ENCODE peak calls at places on chromosomes 12 and 14, in seven cellular contexts. U, N, I, P, R, K and H are unnamed samples. For H3K27me3, the result is how much of the 10 kb centered on the place peaks cover.

GRCh38 chr12:101616027-101616494 is 21.3 kb downstream of the MYBPC1 start:
- DNase-seq in U (no peak), N (no peak), I (no peak), P (no peak), R (no peak), K (no peak), H (no peak)

GRCh38 chr12:14564336-14564959 is 3.2 kb downstream of the PLBD1 start:
- DNase-seq in U (no peak), N (no peak), I (no peak), P (no peak), R (no peak), K (no peak), H (no peak)

GRCh38 chr14:96583605-96584041 is 81.4 kb downstream of the PAPOLA start:
- DNase-seq in U (no peak), N (no peak), I (peak), P (no peak), R (no peak), K (no peak), H (peak)

GRCh38 chr14:67232066-67232465 is 9.2 kb upstream of the PALS1 start:
- DNase-seq in U (no peak), N (no peak), I (no peak), P (no peak), R (no peak), K (no peak), H (no peak)

GRCh38 chr12:57175428-57176138 is 28.2 kb upstream of the LRP1-AS start:
- DNase-seq in U (peak), N (peak), I (peak), P (peak), R (peak), K (peak), H (peak)

GRCh38 chr14:95496690-95497241 is 19.7 kb downstream of the SYNE3 start:
- DNase-seq in U (peak), N (no peak), I (no peak), P (no peak), R (no peak), K (no peak), H (no peak)

GRCh38 chr14:71121711-71122110 is 214.5 kb downstream of the PCNX1 start:
- DNase-seq in U (no peak), N (no peak), I (no peak), P (no peak), R (no peak), K (no peak), H (no peak)

GRCh38 chr12:7241404-7242005 is 52.0 kb downstream of the PEX5 start:
- DNase-seq in U (peak), N (no peak), I (no peak), P (no peak), R (no peak), K (no peak), H (no peak)

GRCh38 chr12:121697093-121697698 is 15.4 kb upstream of the TMEM120B start:
- DNase-seq in U (peak), N (no peak), I (no peak), P (no peak), R (no peak), K (no peak), H (no peak)

GRCh38 chr12:46556820-46557524 is 184.4 kb upstream of the SLC38A2 start:
- DNase-seq in U (peak), N (no peak), I (no peak), P (no peak), R (no peak), K (no peak), H (no peak)

GRCh38 chr12:94244165-94245133 is 96.1 kb downstream of the PLXNC1 start:
- DNase-seq in U (no peak), N (no peak), I (peak), P (peak), R (no peak), K (no peak), H (no peak)

GRCh38 chr12:108390495-108391203 is 51.5 kb upstream of the CMKLR1 start:
- DNase-seq in U (no peak), N (no peak), I (no peak), P (no peak), R (no peak), K (no peak), H (no peak)

GRCh38 chr12:100794441-100795192 is at the start of gene ANO4:
- DNase-seq in U (peak), N (no peak), I (no peak), P (no peak), R (no peak), K (no peak), H (no peak)

GRCh38 chr14:69543341-69544249 is 31.1 kb downstream of the CCDC177 start:
- DNase-seq in U (peak), N (peak), I (peak), P (peak), R (peak), K (no peak), H (peak)

GRCh38 chr12:51818567-51819300 is 29.8 kb downstream of the FIGNL2 start:
- DNase-seq in U (peak), N (no peak), I (no peak), P (no peak), R (peak), K (no peak), H (no peak)

GRCh38 chr12:104740668-104741067 is 217.4 kb downstream of the SLC41A2 start:
- DNase-seq in U (no peak), N (no peak), I (no peak), P (no peak), R (no peak), K (no peak), H (no peak)

GRCh38 chr12:84079621-84080020 is 833.0 kb downstream of the SLC6A15 start:
- DNase-seq in U (peak), N (no peak), I (no peak), P (no peak), R (no peak), K (no peak), H (no peak)

GRCh38 chr14:58718226-58718625 is 80.5 kb downstream of the DACT1 start:
- DNase-seq in U (no peak), N (no peak), I (no peak), P (no peak), R (no peak), K (no peak), H (no peak)

GRCh38 chr14:105495990-105496830 is 5.2 kb downstream of the TEDC1 start:
- DNase-seq in U (no peak), N (no peak), I (no peak), P (no peak), R (no peak), K (no peak), H (peak)

GRCh38 chr12:118164798-118165486 is 29.0 kb downstream of the PEBP1 start:
- DNase-seq in U (peak), N (no peak), I (peak), P (no peak), R (no peak), K (no peak), H (no peak)

GRCh38 chr12:132392389-132393244 is 63.2 kb upstream of the GALNT9 start:
- DNase-seq in U (no peak), N (no peak), I (no peak), P (no peak), R (no peak), K (no peak), H (peak)

GRCh38 chr12:116125981-116126566 is 151.4 kb downstream of the MED13L start:
- DNase-seq in U (no peak), N (no peak), I (no peak), P (no peak), R (no peak), K (no peak), H (no peak)

GRCh38 chr14:59098377-59098776 is 90.1 kb upstream of the DAAM1 start:
- DNase-seq in U (peak), N (no peak), I (no peak), P (no peak), R (peak), K (no peak), H (peak)

GRCh38 chr14:105858676-105859025 is 332.3 kb downstream of the TMEM121 start:
- DNase-seq in U (no peak), N (no peak), I (no peak), P (no peak), R (no peak), K (no peak), H (peak)

GRCh38 chr14:96309128-96309906 is 53.3 kb downstream of the BDKRB1 start:
- DNase-seq in U (no peak), N (no peak), I (no peak), P (no peak), R (no peak), K (no peak), H (no peak)

GRCh38 chr12:133202493-133203343 is 21.4 kb downstream of the ZNF268 start:
- DNase-seq in U (no peak), N (no peak), I (no peak), P (no peak), R (no peak), K (no peak), H (no peak)

GRCh38 chr14:80664576-80664975 is 277.0 kb downstream of the CEP128 start:
- DNase-seq in U (peak), N (no peak), I (no peak), P (no peak), R (peak), K (no peak), H (no peak)

GRCh38 chr14:51977075-51977474 is 12.3 kb upstream of the RTRAF start:
- DNase-seq in U (peak), N (no peak), I (no peak), P (no peak), R (no peak), K (no peak), H (no peak)

GRCh38 chr12:87259405-87259804 is 769.8 kb downstream of the C12orf50 start:
- DNase-seq in U (peak), N (no peak), I (no peak), P (no peak), R (no peak), K (no peak), H (no peak)

GRCh38 chr12:31300341-31300740 is 25.6 kb downstream of the SINHCAF start:
- DNase-seq in U (no peak), N (no peak), I (no peak), P (no peak), R (no peak), K (no peak), H (no peak)

GRCh38 chr12:92538970-92539749 is 163.6 kb upstream of the PLEKHG7 start:
- DNase-seq in U (peak), N (no peak), I (no peak), P (no peak), R (peak), K (no peak), H (no peak)

GRCh38 chr12:62600038-62600437 is 133.4 kb downstream of the MON2 start:
- DNase-seq in U (no peak), N (no peak), I (no peak), P (no peak), R (no peak), K (no peak), H (no peak)

GRCh38 chr12:97927991-97928390 is 465.4 kb downstream of the RMST start:
- DNase-seq in U (no peak), N (no peak), I (no peak), P (no peak), R (no peak), K (no peak), H (no peak)

GRCh38 chr14:100321473-100322137 is 1.5 kb upstream of the SLC25A47 start:
- DNase-seq in U (no peak), N (no peak), I (no peak), P (no peak), R (no peak), K (no peak), H (no peak)

GRCh38 chr12:3076730-3077571 is at the start of gene TSPAN9:
- DNase-seq in U (peak), N (peak), I (peak), P (peak), R (no peak), K (peak), H (peak)

GRCh38 chr14:68458253-68458652 is 334.6 kb downstream of the ZFP36L1 start:
- DNase-seq in U (no peak), N (no peak), I (no peak), P (no peak), R (no peak), K (no peak), H (no peak)

GRCh38 chr14:68458840-68459469 is 333.9 kb downstream of the ZFP36L1 start:
- DNase-seq in U (peak), N (peak), I (peak), P (peak), R (no peak), K (no peak), H (peak)

GRCh38 chr14:68461086-68461485 is 331.8 kb downstream of the ZFP36L1 start:
- DNase-seq in U (no peak), N (no peak), I (no peak), P (no peak), R (no peak), K (no peak), H (no peak)

GRCh38 chr14:68460541-68460940 is 332.3 kb downstream of the ZFP36L1 start:
- DNase-seq in U (no peak), N (no peak), I (no peak), P (no peak), R (no peak), K (no peak), H (no peak)

GRCh38 chr14:68459480-68460136 is 333.3 kb downstream of the ZFP36L1 start:
- DNase-seq in U (no peak), N (no peak), I (no peak), P (no peak), R (no peak), K (no peak), H (no peak)
- H3K27ac ChIP-seq in U (no peak), N (peak), I (peak), P (peak), R (peak), K (no peak), H (peak)

DNA sequence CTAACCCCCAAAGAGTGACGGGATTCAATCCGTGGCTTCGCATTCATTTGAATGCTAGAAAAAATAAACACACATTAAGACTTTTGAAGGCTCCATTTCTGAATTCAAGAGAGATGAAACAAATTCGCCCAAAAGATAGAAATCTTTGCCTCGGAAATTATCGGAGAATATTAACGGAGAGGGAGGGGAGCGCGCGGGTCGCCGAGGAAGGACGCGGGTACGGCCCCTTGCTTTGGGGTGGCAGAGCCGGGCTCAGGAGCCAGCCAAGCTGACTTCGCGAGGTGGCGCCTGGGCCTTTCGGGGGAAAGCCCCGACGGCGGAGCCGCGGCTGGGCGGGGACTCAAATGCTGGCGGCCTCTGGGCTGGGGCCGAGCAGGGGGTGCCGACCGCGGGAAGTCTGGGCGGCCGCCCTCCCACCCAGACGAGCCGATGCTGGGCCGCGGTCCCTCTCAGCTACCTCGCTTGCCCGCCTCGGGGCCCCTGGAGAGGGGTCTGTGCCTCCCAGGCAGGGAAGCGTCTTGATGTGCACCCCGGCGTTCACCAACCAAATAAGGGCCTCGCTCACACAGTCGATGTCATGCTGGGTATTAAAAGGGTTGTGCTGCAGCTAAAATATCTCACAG is 14.7 kb downstream of the NKX2-1 start:
- DNase-seq in U (no peak), N (no peak), I (peak), P (no peak), R (no peak), K (no peak), H (peak)
- H3K27me3 ChIP-seq in U (half or more), N (under half), I (under half), P (under half), R (half or more), K (under half), H (half or more)

GRCh38 chr12:48119834-48120195 is 651 bp downstream of the PFKM start:
- DNase-seq in U (peak), N (no peak), I (no peak), P (no peak), R (no peak), K (no peak), H (no peak)
- H3K27ac ChIP-seq in U (peak), N (peak), I (no peak), P (peak), R (peak), K (no peak), H (peak)

DNA sequence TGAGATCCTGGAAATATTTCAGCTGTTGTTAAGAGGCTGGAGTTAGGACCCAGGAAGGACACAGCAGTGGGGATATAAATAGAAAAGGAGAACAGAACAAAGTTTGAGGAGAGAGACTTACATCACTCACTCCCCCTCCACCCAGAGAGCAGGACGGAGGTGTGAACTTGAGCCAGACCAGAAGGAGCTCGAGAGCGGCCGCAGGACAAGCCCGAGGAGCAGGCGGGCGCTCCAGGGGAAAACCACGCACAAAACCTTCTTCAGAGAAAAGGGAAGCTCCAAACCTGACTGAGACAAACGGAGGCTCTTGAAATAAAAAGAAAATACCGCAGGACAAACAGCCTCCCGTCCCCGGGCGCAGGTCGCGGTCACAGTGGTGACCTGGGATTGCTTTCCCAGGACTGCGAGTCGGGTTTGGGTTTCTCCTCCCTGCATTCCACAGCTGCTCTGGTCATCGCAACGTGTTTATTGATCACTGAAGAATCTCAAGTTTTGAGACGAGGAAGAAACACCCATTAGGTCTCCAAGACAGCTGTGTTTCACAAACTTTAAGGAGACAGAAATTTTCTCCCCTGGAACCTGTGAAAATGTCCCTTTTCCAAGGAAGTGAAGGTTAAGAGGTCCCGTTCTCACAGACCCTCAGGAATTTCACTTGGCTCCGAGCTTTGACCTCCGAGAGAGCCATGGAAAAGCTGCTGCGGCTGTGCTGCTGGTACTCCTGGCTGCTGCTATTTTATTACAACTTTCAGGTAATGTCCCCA is at the start of gene ADGRD1:
- DNase-seq in U (peak), N (no peak), I (peak), P (peak), R (no peak), K (no peak), H (no peak)
- H3K27me3 ChIP-seq in U (under half), N (under half), I (under half), P (under half), R (under half), K (under half), H (under half)

DNA sequence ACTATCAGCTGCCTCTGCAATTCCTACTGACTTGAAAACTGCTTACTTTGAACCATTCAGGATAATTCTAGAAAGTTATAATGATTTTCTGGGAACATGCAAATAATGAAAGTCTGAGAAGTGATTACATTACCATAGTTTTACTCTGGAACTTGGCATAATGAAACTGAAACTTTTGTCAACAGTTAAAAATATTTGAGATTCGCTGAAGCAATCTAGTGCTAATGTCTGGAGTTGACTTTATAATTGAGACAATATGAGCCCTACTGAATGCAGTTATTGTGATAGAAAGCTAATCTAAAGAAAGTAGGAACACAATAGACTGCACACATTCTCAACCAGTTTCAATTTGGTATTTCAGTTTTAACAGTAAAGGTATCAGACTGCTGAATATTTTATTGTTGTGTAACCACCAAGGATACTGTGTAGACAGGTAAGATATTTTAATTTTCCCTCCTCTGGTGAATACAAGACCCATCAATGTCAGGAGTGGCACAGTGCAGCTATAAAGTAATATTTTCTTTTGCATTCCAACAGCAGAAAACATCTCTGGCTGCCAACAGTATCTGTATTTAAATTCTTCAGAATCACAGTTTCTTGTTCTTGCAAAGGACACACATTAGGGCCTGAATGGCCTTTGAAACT is 483.5 kb downstream of the ATP23 start:
- DNase-seq in U (no peak), N (no peak), I (no peak), P (no peak), R (no peak), K (no peak), H (no peak)
- H3K27ac ChIP-seq in U (peak), N (peak), I (no peak), P (peak), R (no peak), K (no peak), H (peak)